ENCODE peak calls at places on chromosomes 12 and 14, in four cellular contexts. S, D, G and W are unnamed samples.

GRCh38 chr12:67773896-67774295 is 125.4 kb downstream of the DYRK2 start:
- DNase-seq in S (no peak), D (no peak), G (no peak), W (no peak)

GRCh38 chr12:104064842-104065441 is 611 bp downstream of the HCFC2 start:
- DNase-seq in S (no peak), D (no peak), G (no peak), W (no peak)

GRCh38 chr12:125773033-125773432 is 707.8 kb downstream of the AACS start:
- DNase-seq in S (no peak), D (no peak), G (peak), W (peak)

GRCh38 chr12:3107954-3108353 is 30.8 kb downstream of the TSPAN9 start:
- DNase-seq in S (no peak), D (no peak), G (no peak), W (no peak)

GRCh38 chr12:54294152-54294913 is 6.5 kb downstream of the NFE2 start:
- DNase-seq in S (peak), D (peak), G (peak), W (peak)

GRCh38 chr14:103730490-103731035 is 15.0 kb downstream of the ZFYVE21 start:
- DNase-seq in S (no peak), D (no peak), G (no peak), W (no peak)

GRCh38 chr14:68395585-68395984 is 397.3 kb downstream of the ZFP36L1 start:
- DNase-seq in S (no peak), D (no peak), G (no peak), W (no peak)

GRCh38 chr12:147242-147641 is 66.7 kb downstream of the SLC6A12 start:
- DNase-seq in S (no peak), D (no peak), G (no peak), W (no peak)

GRCh38 chr12:131894313-131894860 is at the start of gene ULK1:
- DNase-seq in S (peak), D (peak), G (peak), W (peak)

GRCh38 chr12:57145460-57146059 is 1.9 kb downstream of the LRP1-AS start:
- DNase-seq in S (peak), D (no peak), G (no peak), W (no peak)

GRCh38 chr12:116492703-116493324 is 66.4 kb upstream of the MAP1LC3B2 start:
- DNase-seq in S (no peak), D (no peak), G (no peak), W (peak)

GRCh38 chr12:104290855-104291254 is 12.7 kb upstream of the EID3 start:
- DNase-seq in S (no peak), D (no peak), G (no peak), W (no peak)

GRCh38 chr12:50690923-50691322 is 73.0 kb upstream of the ATF1 start:
- DNase-seq in S (peak), D (no peak), G (peak), W (no peak)

GRCh38 chr12:3035815-3036702 is 41.1 kb upstream of the TSPAN9 start:
- DNase-seq in S (no peak), D (no peak), G (peak), W (no peak)

GRCh38 chr14:90644882-90645281 is 171.3 kb downstream of the TTC7B start:
- DNase-seq in S (no peak), D (no peak), G (no peak), W (peak)

GRCh38 chr12:61220337-61220736 is 1039.9 kb upstream of the USP15 start:
- DNase-seq in S (no peak), D (no peak), G (no peak), W (no peak)

GRCh38 chr12:52534482-52534881 is 14.3 kb upstream of the KRT5 start:
- DNase-seq in S (no peak), D (no peak), G (no peak), W (no peak)

GRCh38 chr12:3458041-3458440 is 33.0 kb upstream of the PRMT8 start:
- DNase-seq in S (no peak), D (no peak), G (no peak), W (no peak)

GRCh38 chr14:50364792-50365191 is 31.9 kb downstream of the CDKL1 start:
- DNase-seq in S (no peak), D (no peak), G (no peak), W (no peak)